ENCODE peak calls at places on chromosomes 11 and 22, in four cellular contexts. One of them, this sample, is unnamed.

GRCh38 chr11:8802263-8802662 is 108.7 kb upstream of the AKIP1 start:
- DNase-seq in WTC11: no peak
- DNase-seq in SK-N-SH: no peak
- DNase-seq in K562: no peak
- DNase-seq in this sample: no peak

GRCh38 chr22:44181033-44181911 is 547 bp downstream of the PARVG start:
- DNase-seq in WTC11: no peak
- DNase-seq in SK-N-SH: no peak
- DNase-seq in K562: no peak
- DNase-seq in this sample: no peak

GRCh38 chr11:128289048-128289447 is 298.3 kb downstream of the ETS1 start:
- DNase-seq in WTC11: no peak
- DNase-seq in SK-N-SH: no peak
- DNase-seq in K562: no peak
- DNase-seq in this sample: peak

GRCh38 chr11:70523384-70524095 is 125.2 kb downstream of the CTTN start:
- DNase-seq in WTC11: no peak
- DNase-seq in SK-N-SH: peak
- DNase-seq in K562: no peak
- DNase-seq in this sample: no peak

GRCh38 chr11:36627471-36627870 is 29.4 kb upstream of the RAG2 start:
- DNase-seq in WTC11: no peak
- DNase-seq in SK-N-SH: no peak
- DNase-seq in K562: no peak
- DNase-seq in this sample: no peak

GRCh38 chr11:8017894-8018741 is 31.0 kb downstream of the EIF3F start:
- DNase-seq in WTC11: no peak
- DNase-seq in SK-N-SH: no peak
- DNase-seq in K562: no peak
- DNase-seq in this sample: no peak

GRCh38 chr11:66569076-66569475 is 670 bp upstream of the CTSF start:
- DNase-seq in WTC11: no peak
- DNase-seq in SK-N-SH: no peak
- DNase-seq in K562: no peak
- DNase-seq in this sample: no peak

GRCh38 chr11:120128392-120129172 is 9.3 kb downstream of the TRIM29 start:
- DNase-seq in WTC11: no peak
- DNase-seq in SK-N-SH: no peak
- DNase-seq in K562: no peak
- DNase-seq in this sample: no peak

GRCh38 chr11:123472236-123472935 is 42.3 kb downstream of the GRAMD1B start:
- DNase-seq in WTC11: no peak
- DNase-seq in SK-N-SH: no peak
- DNase-seq in K562: no peak
- DNase-seq in this sample: no peak

GRCh38 chr11:70201876-70202861 is 927 bp upstream of the FADD start:
- DNase-seq in WTC11: no peak
- DNase-seq in SK-N-SH: no peak
- DNase-seq in K562: no peak
- DNase-seq in this sample: no peak

GRCh38 chr11:68379216-68379615 is 66.8 kb downstream of the LRP5 start:
- DNase-seq in WTC11: no peak
- DNase-seq in SK-N-SH: no peak
- DNase-seq in K562: no peak
- DNase-seq in this sample: no peak
- TF ChIP-seq USF2 in WTC11: no peak
- TF ChIP-seq USF2 in SK-N-SH: no peak
- TF ChIP-seq USF2 in K562: no peak
- TF ChIP-seq USF2 in this sample: no peak

GRCh38 chr22:50485221-50486131 is 1.2 kb upstream of the MIOX start:
- DNase-seq in WTC11: no peak
- DNase-seq in SK-N-SH: no peak
- DNase-seq in K562: no peak
- DNase-seq in this sample: no peak
- TF ChIP-seq USF1 in WTC11: peak
- TF ChIP-seq USF1 in SK-N-SH: no peak
- TF ChIP-seq USF1 in K562: peak
- TF ChIP-seq USF1 in this sample: no peak

GRCh38 chr11:86151188-86152005 is 82.5 kb upstream of the PICALM start:
- DNase-seq in WTC11: no peak
- DNase-seq in SK-N-SH: no peak
- DNase-seq in K562: peak
- DNase-seq in this sample: no peak
- TF ChIP-seq USF2 in WTC11: no peak
- TF ChIP-seq USF2 in SK-N-SH: no peak
- TF ChIP-seq USF2 in K562: no peak
- TF ChIP-seq USF2 in this sample: no peak

DNA sequence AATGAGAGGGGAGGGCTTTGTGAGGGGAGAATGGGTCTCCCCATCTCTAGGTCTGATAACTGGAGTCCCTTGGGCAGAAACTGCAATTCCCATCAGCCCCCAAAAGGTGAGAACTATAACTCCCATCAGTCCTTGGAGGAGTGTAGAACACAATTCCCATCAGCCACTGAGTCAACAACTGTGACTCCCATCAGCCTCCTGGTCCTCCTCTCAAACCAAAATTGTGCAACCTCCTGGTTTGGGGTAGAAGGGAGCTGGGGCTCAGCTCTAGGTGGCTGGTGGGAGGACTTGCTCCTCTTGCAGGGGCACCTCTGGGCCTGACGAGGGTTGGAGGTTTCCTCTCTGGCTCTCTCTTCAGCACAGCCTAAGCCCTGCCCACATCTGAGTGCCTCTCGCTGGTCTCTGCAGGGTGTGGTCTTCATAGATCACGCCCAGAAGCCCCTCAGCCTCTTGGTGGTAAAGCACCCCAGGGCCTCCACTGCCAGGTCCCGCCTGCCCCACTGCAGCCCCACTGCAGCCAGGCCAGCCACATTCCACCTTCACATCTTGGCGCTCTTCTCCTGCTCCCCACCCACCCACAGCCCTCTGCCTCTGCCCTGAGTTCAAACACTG is 18.5 kb downstream of the SLC22A12 start:
- DNase-seq in WTC11: no peak
- DNase-seq in SK-N-SH: no peak
- DNase-seq in K562: no peak
- DNase-seq in this sample: no peak
- TF ChIP-seq USF1 in WTC11: no peak
- TF ChIP-seq USF1 in SK-N-SH: no peak
- TF ChIP-seq USF1 in K562: no peak
- TF ChIP-seq USF1 in this sample: no peak

GRCh38 chr22:45259754-45260394 is 19.2 kb upstream of the KIAA0930 start:
- DNase-seq in WTC11: no peak
- DNase-seq in SK-N-SH: no peak
- DNase-seq in K562: no peak
- DNase-seq in this sample: no peak
- TF ChIP-seq USF2 in WTC11: no peak
- TF ChIP-seq USF2 in SK-N-SH: no peak
- TF ChIP-seq USF2 in K562: no peak
- TF ChIP-seq USF2 in this sample: no peak

GRCh38 chr11:112019066-112019465 is 6.1 kb upstream of the DLAT start:
- DNase-seq in WTC11: no peak
- DNase-seq in SK-N-SH: no peak
- DNase-seq in K562: no peak
- DNase-seq in this sample: no peak
- TF ChIP-seq USF1 in WTC11: no peak
- TF ChIP-seq USF1 in SK-N-SH: no peak
- TF ChIP-seq USF1 in K562: no peak
- TF ChIP-seq USF1 in this sample: no peak

DNA sequence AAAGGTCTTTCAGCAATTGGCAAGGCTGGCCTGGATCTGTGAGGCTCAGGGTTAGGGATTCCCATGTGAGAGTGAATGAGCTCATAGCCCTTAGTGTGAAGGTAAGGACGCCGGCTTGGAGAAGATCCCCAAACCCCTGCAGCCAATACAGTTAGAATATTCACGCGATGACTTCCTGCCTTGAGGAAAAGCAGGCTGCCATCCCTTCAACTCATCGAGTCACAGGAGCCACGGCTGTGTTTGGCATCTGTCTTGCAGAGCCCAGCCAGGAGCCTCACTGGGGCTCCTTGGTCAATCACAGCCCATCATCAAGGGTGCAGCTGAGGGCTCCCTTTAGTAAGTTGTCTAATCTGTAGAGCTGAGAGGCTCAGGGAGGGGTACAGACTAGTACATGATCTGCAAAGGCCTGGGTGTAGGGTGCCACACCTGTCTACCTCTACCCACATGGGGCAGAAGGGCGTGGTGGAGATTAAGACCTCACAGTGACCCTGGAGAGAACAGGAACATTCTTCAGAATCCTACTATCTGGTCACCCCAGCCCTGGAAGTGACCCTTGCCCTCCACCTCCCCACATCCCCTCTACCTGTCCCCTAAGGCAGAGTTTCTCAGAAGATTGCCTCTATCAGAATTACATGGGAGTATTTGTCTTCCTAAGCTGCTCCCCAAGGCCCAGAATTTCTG is 18.5 kb downstream of the IL10RA start:
- DNase-seq in WTC11: no peak
- DNase-seq in SK-N-SH: no peak
- DNase-seq in K562: peak
- DNase-seq in this sample: no peak
- TF ChIP-seq USF2 in WTC11: no peak
- TF ChIP-seq USF2 in SK-N-SH: no peak
- TF ChIP-seq USF2 in K562: no peak
- TF ChIP-seq USF2 in this sample: no peak